ENCODE peak calls at places on chromosomes 6 and 20, in ten cellular contexts. One of them, this sample, is unnamed.

GRCh38 chr6:53376661-53377226 is 28.0 kb upstream of the ELOVL5 start:
- DNase-seq in ovary: no peak
- DNase-seq in endothelial cell of umbilical vein: no peak
- DNase-seq in uterus: no peak
- DNase-seq in testis: no peak
- DNase-seq in IMR-90: no peak
- DNase-seq in H54: no peak
- DNase-seq in HCT116: no peak
- DNase-seq in GM12892: no peak
- DNase-seq in transverse colon: no peak
- DNase-seq in this sample: no peak

GRCh38 chr6:137237413-137238170 is 18.4 kb upstream of the IFNGR1 start:
- DNase-seq in testis: no peak
- DNase-seq in GM12892: no peak
- DNase-seq in endothelial cell of umbilical vein: peak
- DNase-seq in IMR-90: peak
- DNase-seq in HCT116: no peak
- DNase-seq in transverse colon: no peak
- DNase-seq in uterus: no peak
- DNase-seq in ovary: no peak
- DNase-seq in H54: no peak
- DNase-seq in this sample: no peak

GRCh38 chr20:54474866-54475265 is 527 bp upstream of the DOK5 start:
- DNase-seq in transverse colon: no peak
- DNase-seq in GM12892: no peak
- DNase-seq in IMR-90: no peak
- DNase-seq in HCT116: no peak
- DNase-seq in ovary: no peak
- DNase-seq in H54: no peak
- DNase-seq in uterus: no peak
- DNase-seq in testis: no peak
- DNase-seq in endothelial cell of umbilical vein: peak
- DNase-seq in this sample: no peak

GRCh38 chr20:10344953-10345352 is 89.1 kb downstream of the MKKS start:
- DNase-seq in IMR-90: no peak
- DNase-seq in uterus: no peak
- DNase-seq in testis: no peak
- DNase-seq in H54: no peak
- DNase-seq in transverse colon: no peak
- DNase-seq in endothelial cell of umbilical vein: peak
- DNase-seq in GM12892: no peak
- DNase-seq in HCT116: no peak
- DNase-seq in ovary: no peak
- DNase-seq in this sample: no peak

GRCh38 chr20:4973330-4974097 is 27.8 kb downstream of the SLC23A2 start:
- DNase-seq in uterus: peak
- DNase-seq in GM12892: no peak
- DNase-seq in endothelial cell of umbilical vein: peak
- DNase-seq in testis: peak
- DNase-seq in H54: no peak
- DNase-seq in IMR-90: peak
- DNase-seq in ovary: peak
- DNase-seq in HCT116: no peak
- DNase-seq in transverse colon: peak
- DNase-seq in this sample: no peak

GRCh38 chr6:119873107-119873506 is 523.5 kb upstream of the MAN1A1 start:
- DNase-seq in IMR-90: no peak
- DNase-seq in endothelial cell of umbilical vein: no peak
- DNase-seq in ovary: no peak
- DNase-seq in HCT116: no peak
- DNase-seq in testis: no peak
- DNase-seq in H54: no peak
- DNase-seq in GM12892: no peak
- DNase-seq in transverse colon: no peak
- DNase-seq in uterus: no peak
- DNase-seq in this sample: no peak

GRCh38 chr20:40688129-40689099 is 622 bp downstream of the MAFB start:
- DNase-seq in GM12892: no peak
- DNase-seq in transverse colon: no peak
- DNase-seq in IMR-90: peak
- DNase-seq in H54: no peak
- DNase-seq in testis: no peak
- DNase-seq in HCT116: no peak
- DNase-seq in uterus: no peak
- DNase-seq in endothelial cell of umbilical vein: no peak
- DNase-seq in ovary: no peak
- DNase-seq in this sample: no peak

GRCh38 chr6:50087231-50087954 is 37.7 kb upstream of the DEFB112 start:
- DNase-seq in transverse colon: no peak
- DNase-seq in endothelial cell of umbilical vein: no peak
- DNase-seq in GM12892: no peak
- DNase-seq in testis: no peak
- DNase-seq in uterus: no peak
- DNase-seq in HCT116: no peak
- DNase-seq in ovary: no peak
- DNase-seq in H54: peak
- DNase-seq in IMR-90: peak
- DNase-seq in this sample: no peak

GRCh38 chr20:22825076-22825475 is 210.0 kb upstream of the SSTR4 start:
- DNase-seq in GM12892: no peak
- DNase-seq in endothelial cell of umbilical vein: peak
- DNase-seq in testis: no peak
- DNase-seq in IMR-90: peak
- DNase-seq in ovary: no peak
- DNase-seq in HCT116: no peak
- DNase-seq in uterus: no peak
- DNase-seq in H54: no peak
- DNase-seq in transverse colon: no peak
- DNase-seq in this sample: no peak

GRCh38 chr6:84492246-84493135 is 265.0 kb upstream of the CEP162 start:
- DNase-seq in testis: no peak
- DNase-seq in GM12892: no peak
- DNase-seq in IMR-90: no peak
- DNase-seq in ovary: no peak
- DNase-seq in uterus: no peak
- DNase-seq in transverse colon: no peak
- DNase-seq in HCT116: no peak
- DNase-seq in endothelial cell of umbilical vein: peak
- DNase-seq in H54: no peak
- DNase-seq in this sample: no peak

GRCh38 chr6:144722925-144723324 is 437.8 kb downstream of the UTRN start:
- DNase-seq in transverse colon: no peak
- DNase-seq in testis: no peak
- DNase-seq in endothelial cell of umbilical vein: no peak
- DNase-seq in GM12892: no peak
- DNase-seq in HCT116: no peak
- DNase-seq in ovary: no peak
- DNase-seq in IMR-90: no peak
- DNase-seq in H54: no peak
- DNase-seq in uterus: no peak
- DNase-seq in this sample: no peak

GRCh38 chr6:14601490-14601889 is 483.9 kb downstream of the CD83 start:
- DNase-seq in ovary: no peak
- DNase-seq in endothelial cell of umbilical vein: no peak
- DNase-seq in uterus: no peak
- DNase-seq in IMR-90: no peak
- DNase-seq in GM12892: no peak
- DNase-seq in transverse colon: no peak
- DNase-seq in HCT116: no peak
- DNase-seq in H54: no peak
- DNase-seq in testis: no peak
- DNase-seq in this sample: no peak

GRCh38 chr6:82178084-82178758 is 69.3 kb downstream of the IBTK start:
- DNase-seq in transverse colon: no peak
- DNase-seq in H54: no peak
- DNase-seq in HCT116: no peak
- DNase-seq in ovary: no peak
- DNase-seq in IMR-90: peak
- DNase-seq in uterus: no peak
- DNase-seq in GM12892: no peak
- DNase-seq in endothelial cell of umbilical vein: peak
- DNase-seq in testis: no peak
- DNase-seq in this sample: no peak

DNA sequence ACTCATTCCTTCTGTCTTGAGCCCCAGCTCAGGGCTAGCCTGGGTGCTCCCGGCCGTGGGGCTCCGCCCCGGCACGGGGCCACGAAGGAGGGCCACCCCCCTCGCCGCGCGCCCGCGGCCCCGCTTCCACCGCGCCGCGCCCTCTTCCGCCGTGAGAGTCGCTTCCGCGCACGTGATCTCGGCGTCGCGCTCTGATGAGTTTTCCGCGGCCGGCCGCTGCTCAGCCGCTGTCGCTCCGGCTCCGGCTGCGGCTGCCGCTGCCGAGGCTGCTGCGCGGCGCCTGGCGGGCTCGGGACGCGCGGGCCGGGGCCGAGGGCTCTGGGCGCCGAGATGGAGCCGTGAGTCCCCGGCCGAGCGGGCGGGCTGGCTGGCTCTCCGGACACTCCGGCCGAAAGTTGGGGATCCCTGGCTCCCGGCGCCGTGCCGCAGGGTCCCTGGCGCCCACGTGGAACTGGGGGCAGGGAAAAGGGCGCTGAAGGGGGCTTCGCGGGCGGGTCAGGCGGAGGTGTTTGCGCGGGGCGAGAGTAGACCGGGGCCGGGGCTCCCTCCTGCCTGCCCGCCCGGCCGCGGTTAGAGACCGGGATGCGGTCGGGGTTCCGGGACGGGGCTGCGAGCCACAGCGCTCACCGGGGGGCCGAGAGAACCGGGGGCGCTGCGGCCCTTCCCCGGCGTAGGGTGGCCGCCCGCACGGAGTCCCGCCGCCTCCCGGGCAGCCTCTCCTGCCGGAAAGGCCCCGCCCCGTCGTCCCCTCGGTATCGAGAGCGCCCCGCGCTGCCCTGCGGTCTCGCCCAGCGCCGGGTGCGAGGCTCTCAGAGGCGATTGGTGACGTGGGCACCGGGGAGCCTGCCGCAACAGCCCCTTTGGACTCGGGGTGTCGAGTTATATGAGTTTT is at the start of gene TMEM181:
- DNase-seq in GM12892: peak
- DNase-seq in endothelial cell of umbilical vein: peak
- DNase-seq in uterus: peak
- DNase-seq in transverse colon: peak
- DNase-seq in H54: peak
- DNase-seq in testis: peak
- DNase-seq in IMR-90: peak
- DNase-seq in ovary: peak
- DNase-seq in HCT116: peak
- DNase-seq in this sample: peak
- TF ChIP-seq POLR2A in GM12892: peak
- TF ChIP-seq POLR2A in endothelial cell of umbilical vein: peak
- TF ChIP-seq POLR2A in uterus: peak
- TF ChIP-seq POLR2A in transverse colon: peak
- TF ChIP-seq POLR2A in H54: peak
- TF ChIP-seq POLR2A in testis: no peak
- TF ChIP-seq POLR2A in IMR-90: peak
- TF ChIP-seq POLR2A in ovary: peak
- TF ChIP-seq POLR2A in HCT116: peak
- TF ChIP-seq POLR2A in this sample: no peak

DNA sequence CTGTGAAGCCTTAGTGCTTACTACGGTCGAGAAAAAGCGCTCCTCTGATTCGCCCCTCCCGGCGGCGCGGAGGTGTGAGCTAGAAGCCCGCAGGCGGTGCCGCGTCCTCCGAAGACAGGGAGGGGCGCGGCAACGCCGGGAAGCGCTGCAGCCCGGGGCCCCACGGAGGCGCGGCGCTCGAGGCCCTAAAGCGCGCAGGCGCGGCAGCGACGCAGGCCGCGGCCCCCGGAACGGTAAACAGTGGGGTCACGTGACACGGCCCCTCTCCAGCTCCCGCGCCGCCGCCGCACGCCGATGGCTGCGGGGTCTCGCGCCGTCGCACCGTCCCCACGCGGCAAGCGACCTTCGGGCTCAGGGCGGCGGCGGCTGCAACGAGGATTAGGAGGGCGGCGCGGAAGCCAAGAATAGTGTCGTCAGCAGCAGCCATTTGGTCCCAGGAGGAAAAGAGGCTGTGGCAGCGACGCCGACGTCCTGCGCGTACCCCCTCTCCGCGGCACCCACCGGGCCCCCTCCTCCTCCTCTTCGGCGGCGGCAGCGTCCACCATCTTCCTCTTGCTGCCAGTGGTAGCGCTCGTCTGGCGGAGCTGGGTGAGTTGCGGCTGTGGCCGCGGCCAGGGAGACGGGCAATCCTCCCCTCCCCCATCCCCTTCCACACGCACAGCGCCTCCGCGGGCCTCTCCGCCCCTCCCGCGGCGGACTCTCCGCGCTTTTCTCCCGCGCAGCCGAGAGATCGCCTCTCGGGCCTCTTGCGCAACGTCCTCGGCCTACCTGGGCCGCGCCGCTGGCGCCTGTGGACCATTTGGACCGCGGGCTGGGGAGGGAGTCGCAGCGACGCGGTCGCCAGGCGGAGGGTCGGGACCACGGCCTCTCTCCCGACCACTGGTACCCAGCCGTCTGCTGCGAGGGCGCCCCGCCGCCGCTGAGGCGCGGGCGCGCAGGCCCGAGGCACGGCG is at the start of gene PHF3:
- DNase-seq in uterus: peak
- DNase-seq in IMR-90: peak
- DNase-seq in testis: peak
- DNase-seq in GM12892: peak
- DNase-seq in ovary: peak
- DNase-seq in transverse colon: peak
- DNase-seq in H54: peak
- DNase-seq in endothelial cell of umbilical vein: peak
- DNase-seq in HCT116: peak
- DNase-seq in this sample: peak
- TF ChIP-seq POLR2A in uterus: peak
- TF ChIP-seq POLR2A in IMR-90: peak
- TF ChIP-seq POLR2A in testis: no peak
- TF ChIP-seq POLR2A in GM12892: peak
- TF ChIP-seq POLR2A in ovary: peak
- TF ChIP-seq POLR2A in transverse colon: peak
- TF ChIP-seq POLR2A in H54: peak
- TF ChIP-seq POLR2A in endothelial cell of umbilical vein: peak
- TF ChIP-seq POLR2A in HCT116: peak
- TF ChIP-seq POLR2A in this sample: no peak

GRCh38 chr6:69370763-69371162 is 426.0 kb downstream of the LMBRD1 start:
- DNase-seq in endothelial cell of umbilical vein: no peak
- DNase-seq in transverse colon: no peak
- DNase-seq in IMR-90: no peak
- DNase-seq in testis: no peak
- DNase-seq in uterus: no peak
- DNase-seq in GM12892: no peak
- DNase-seq in H54: no peak
- DNase-seq in HCT116: no peak
- DNase-seq in ovary: no peak
- DNase-seq in this sample: no peak
- TF ChIP-seq POLR2A in endothelial cell of umbilical vein: no peak
- TF ChIP-seq POLR2A in transverse colon: no peak
- TF ChIP-seq POLR2A in IMR-90: no peak
- TF ChIP-seq POLR2A in testis: no peak
- TF ChIP-seq POLR2A in uterus: no peak
- TF ChIP-seq POLR2A in GM12892: no peak
- TF ChIP-seq POLR2A in H54: no peak
- TF ChIP-seq POLR2A in HCT116: no peak
- TF ChIP-seq POLR2A in ovary: no peak
- TF ChIP-seq POLR2A in this sample: no peak

DNA sequence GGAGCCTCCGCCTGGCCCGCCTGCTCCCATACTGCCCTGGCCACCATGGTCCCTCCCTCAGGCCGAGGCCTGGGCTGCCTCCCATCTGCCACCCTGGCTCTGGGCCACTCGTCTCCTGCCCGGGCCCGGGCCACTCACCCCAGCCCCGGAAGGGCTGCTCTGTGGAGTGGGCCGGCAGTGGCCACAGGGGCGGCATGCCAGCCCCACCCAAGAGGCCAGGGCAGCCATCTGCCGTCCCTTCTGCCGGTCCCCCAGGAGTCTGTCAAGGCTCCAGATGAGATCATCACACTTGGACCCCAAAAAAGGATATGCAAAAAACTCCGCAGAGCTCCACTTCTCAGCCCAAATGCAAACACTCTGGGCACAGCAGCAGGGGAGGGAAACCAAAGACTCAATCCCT is 23.8 kb upstream of the TLDC2 start:
- DNase-seq in uterus: no peak
- DNase-seq in testis: no peak
- DNase-seq in ovary: no peak
- DNase-seq in H54: no peak
- DNase-seq in HCT116: no peak
- DNase-seq in transverse colon: no peak
- DNase-seq in IMR-90: no peak
- DNase-seq in endothelial cell of umbilical vein: no peak
- DNase-seq in GM12892: peak
- DNase-seq in this sample: no peak
- TF ChIP-seq POLR2A in uterus: no peak
- TF ChIP-seq POLR2A in testis: no peak
- TF ChIP-seq POLR2A in ovary: no peak
- TF ChIP-seq POLR2A in H54: no peak
- TF ChIP-seq POLR2A in HCT116: no peak
- TF ChIP-seq POLR2A in transverse colon: no peak
- TF ChIP-seq POLR2A in IMR-90: no peak
- TF ChIP-seq POLR2A in endothelial cell of umbilical vein: no peak
- TF ChIP-seq POLR2A in GM12892: peak
- TF ChIP-seq POLR2A in this sample: no peak

This sample was measured in breast epithelium.